ENCODE peak calls at places on chromosomes 7 and 10, in seven cellular contexts. G is pancreas; Y is activated naive CD4-positive, alpha-beta T cell treated with Interleukin-2 at 50 U/mL for 16 hours; B is NCI-H2029 treated with DMSO at 0.1 percent for 48 hours; V is stimulated activated CD8-positive, alpha-beta memory T cell treated with anti-CD3 and anti-CD28 coated beads, Interleukin-15, amount 100 ng/mL, for 24 hours; R is HCT116; Q is effector CD8-positive, alpha-beta T cell. K is an unnamed sample.

GRCh38 chr10:113007821-113008220 is 57.8 kb downstream of the TCF7L2 start:
- DNase-seq in G (no peak), Y (no peak), B (no peak), V (no peak), R (no peak), Q (no peak), K (no peak)

GRCh38 chr7:28722684-28723083 is 235.4 kb downstream of the TRIL start:
- DNase-seq in G (no peak), Y (no peak), B (no peak), V (no peak), R (no peak), Q (no peak), K (no peak)

GRCh38 chr7:54864718-54865117 is 105.7 kb upstream of the SEC61G start:
- DNase-seq in G (no peak), Y (no peak), B (no peak), V (no peak), R (no peak), Q (no peak), K (no peak)

GRCh38 chr7:139294241-139294640 is 46.9 kb upstream of the FMC1 start:
- DNase-seq in G (no peak), Y (no peak), B (no peak), V (no peak), R (no peak), Q (no peak), K (no peak)

GRCh38 chr7:127652333-127653248 is 597 bp downstream of the SND1 start:
- DNase-seq in G (no peak), Y (no peak), B (no peak), V (no peak), R (no peak), Q (no peak), K (peak; percentile 21)

GRCh38 chr10:5522913-5523560 is 1.7 kb upstream of the CALML3 start:
- DNase-seq in G (no peak), Y (no peak), B (no peak), V (no peak), R (no peak), Q (no peak), K (no peak)

GRCh38 chr10:70863470-70864160 is 24.8 kb downstream of the PCBD1 start:
- DNase-seq in G (no peak), Y (no peak), B (no peak), V (no peak), R (no peak), Q (no peak), K (no peak)

GRCh38 chr10:55441777-55442176 is 640.7 kb upstream of the PCDH15 start:
- DNase-seq in G (no peak), Y (no peak), B (no peak), V (no peak), R (no peak), Q (no peak), K (no peak)

GRCh38 chr7:84372155-84372621 is 177.6 kb upstream of the SEMA3A start:
- DNase-seq in G (no peak), Y (no peak), B (no peak), V (no peak), R (peak; percentile 3), Q (no peak), K (no peak)

GRCh38 chr10:63910806-63911205 is 389.6 kb downstream of the REEP3 start:
- DNase-seq in G (no peak), Y (no peak), B (no peak), V (no peak), R (no peak), Q (no peak), K (no peak)

GRCh38 chr10:72665925-72666324 is 26.0 kb upstream of the MCU start:
- DNase-seq in G (no peak), Y (no peak), B (no peak), V (no peak), R (no peak), Q (no peak), K (no peak)

GRCh38 chr10:71536332-71536731 is 139.6 kb downstream of the CDH23 start:
- DNase-seq in G (no peak), Y (no peak), B (no peak), V (no peak), R (no peak), Q (no peak), K (no peak)

GRCh38 chr10:91090761-91091529 is 129.5 kb upstream of the PCGF5 start:
- DNase-seq in G (no peak), Y (no peak), B (no peak), V (no peak), R (no peak), Q (no peak), K (no peak)

GRCh38 chr10:73159038-73159648 is 8.7 kb downstream of the ECD start:
- DNase-seq in G (peak; percentile 23), Y (peak; percentile 61), B (peak; percentile 2), V (no peak), R (no peak), Q (peak; percentile 40), K (peak; percentile 54)

GRCh38 chr7:18003286-18003685 is 24.4 kb downstream of the PRPS1L1 start:
- DNase-seq in G (no peak), Y (no peak), B (no peak), V (no peak), R (no peak), Q (no peak), K (no peak)

GRCh38 chr7:33093266-33093665 is 15.9 kb downstream of the RP9 start:
- DNase-seq in G (no peak), Y (no peak), B (no peak), V (no peak), R (no peak), Q (no peak), K (no peak)

GRCh38 chr7:2982831-2983230 is 60.8 kb downstream of the CARD11 start:
- DNase-seq in G (no peak), Y (peak; percentile 56), B (no peak), V (peak; percentile 28), R (no peak), Q (peak; percentile 42), K (peak; percentile 73)

GRCh38 chr7:105388373-105389089 is at the start of gene SRPK2:
- DNase-seq in G (peak; percentile 76), Y (peak; percentile 79), B (no peak), V (peak; percentile 58), R (no peak), Q (peak; percentile 54), K (peak; percentile 86)

GRCh38 chr10:17989908-17990767 is 38.4 kb downstream of the SLC39A12 start:
- DNase-seq in G (no peak), Y (no peak), B (no peak), V (no peak), R (peak; percentile 56), Q (no peak), K (no peak)

GRCh38 chr7:92953657-92954056 is 117.3 kb upstream of the CDK6 start:
- DNase-seq in G (no peak), Y (peak; percentile 10), B (no peak), V (no peak), R (no peak), Q (no peak), K (no peak)

GRCh38 chr10:113947138-113948011 is 92.9 kb downstream of the NHLRC2 start:
- DNase-seq in G (peak; percentile 48), Y (no peak), B (no peak), V (no peak), R (no peak), Q (no peak), K (no peak)

GRCh38 chr10:126397640-126398382 is 9.5 kb upstream of the ADAM12 start:
- DNase-seq in G (no peak), Y (no peak), B (no peak), V (no peak), R (no peak), Q (no peak), K (no peak)

GRCh38 chr7:73841689-73842247 is 548 bp downstream of the METTL27 start:
- DNase-seq in G (no peak), Y (no peak), B (no peak), V (no peak), R (no peak), Q (no peak), K (no peak)

GRCh38 chr10:34489973-34490372 is 325.1 kb downstream of the PARD3 start:
- DNase-seq in G (no peak), Y (no peak), B (no peak), V (no peak), R (peak; percentile 29), Q (no peak), K (no peak)

GRCh38 chr10:70974351-70974901 is 86.1 kb upstream of the PCBD1 start:
- DNase-seq in G (no peak), Y (no peak), B (no peak), V (no peak), R (no peak), Q (no peak), K (no peak)

GRCh38 chr7:125084196-125084595 is 154.6 kb upstream of the POT1 start:
- DNase-seq in G (no peak), Y (no peak), B (no peak), V (no peak), R (no peak), Q (no peak), K (no peak)

K was measured in activated T-cell treated with anti-CD3 and anti-CD28 coated beads, Interleukin-2, amount 50 U/mL, for 48 hours.